ENCODE peak calls at places on chromosomes 3 and 15, in nine cellular contexts. N is PC-9, E is brain microvascular endothelial cell, H is left lung, S is fibroblast of pulmonary artery, K is fibroblast of lung, Q is transverse colon, W is kidney, P is choroid plexus epithelial cell. G is an unnamed sample.

GRCh38 chr3:149384911-149385321 is 7.5 kb upstream of the TM4SF1 start:
- DNase-seq in N (peak), E (peak), H (no peak), S (peak), K (peak), Q (no peak), W (no peak), P (peak), G (peak)

GRCh38 chr3:169562988-169563774 is 100.3 kb downstream of the MECOM start:
- DNase-seq in N (peak), E (no peak), H (no peak), S (no peak), K (no peak), Q (no peak), W (no peak), P (no peak), G (no peak)

GRCh38 chr3:49359623-49360022 is 1.5 kb upstream of the GPX1 start:
- DNase-seq in N (no peak), E (no peak), H (no peak), S (no peak), K (peak), Q (no peak), W (no peak), P (no peak), G (peak)

GRCh38 chr3:72520205-72520604 is 328.0 kb downstream of the SHQ1 start:
- DNase-seq in N (no peak), E (no peak), H (no peak), S (no peak), K (no peak), Q (no peak), W (no peak), P (no peak), G (no peak)

GRCh38 chr3:38038447-38038911 is 529 bp upstream of the DLEC1 start:
- DNase-seq in N (no peak), E (no peak), H (no peak), S (no peak), K (peak), Q (no peak), W (no peak), P (no peak), G (no peak)

GRCh38 chr3:185065059-185065458 is 87.8 kb downstream of the C3orf70 start:
- DNase-seq in N (no peak), E (no peak), H (no peak), S (no peak), K (no peak), Q (no peak), W (no peak), P (no peak), G (no peak)

GRCh38 chr3:123805504-123805903 is 78.6 kb downstream of the MYLK start:
- DNase-seq in N (no peak), E (no peak), H (no peak), S (no peak), K (no peak), Q (peak), W (no peak), P (no peak), G (no peak)

GRCh38 chr15:92143765-92144164 is 249.9 kb upstream of the ST8SIA2 start:
- DNase-seq in N (no peak), E (no peak), H (no peak), S (no peak), K (no peak), Q (no peak), W (no peak), P (no peak), G (no peak)

GRCh38 chr15:69074011-69074842 is 59.7 kb downstream of the NOX5 start:
- DNase-seq in N (peak), E (peak), H (peak), S (peak), K (peak), Q (peak), W (peak), P (peak), G (peak)

GRCh38 chr15:53036641-53037040 is 246.5 kb upstream of the ONECUT1 start:
- DNase-seq in N (no peak), E (no peak), H (no peak), S (no peak), K (no peak), Q (no peak), W (no peak), P (no peak), G (no peak)

GRCh38 chr3:136247436-136247835 is 2.7 kb upstream of the PCCB start:
- DNase-seq in N (no peak), E (no peak), H (no peak), S (no peak), K (no peak), Q (no peak), W (no peak), P (no peak), G (no peak)

GRCh38 chr3:111472556-111472955 is 69.4 kb upstream of the CD96 start:
- DNase-seq in N (peak), E (no peak), H (no peak), S (no peak), K (no peak), Q (no peak), W (no peak), P (no peak), G (no peak)

GRCh38 chr15:83396071-83396470 is 51.1 kb upstream of the SH3GL3 start:
- DNase-seq in N (no peak), E (no peak), H (no peak), S (no peak), K (peak), Q (no peak), W (no peak), P (peak), G (no peak)

GRCh38 chr3:53375019-53375418 is 27.7 kb upstream of the DCP1A start:
- DNase-seq in N (no peak), E (peak), H (peak), S (peak), K (peak), Q (peak), W (peak), P (peak), G (peak)

GRCh38 chr15:100849021-100849831 is 30.4 kb upstream of the ALDH1A3 start:
- DNase-seq in N (peak), E (peak), H (peak), S (peak), K (peak), Q (peak), W (peak), P (peak), G (peak)

GRCh38 chr15:48440084-48440483 is 108.9 kb downstream of the DUT start:
- DNase-seq in N (no peak), E (no peak), H (no peak), S (peak), K (peak), Q (no peak), W (no peak), P (peak), G (peak)

GRCh38 chr15:95016511-95017219 is 785.3 kb downstream of the MCTP2 start:
- DNase-seq in N (no peak), E (no peak), H (no peak), S (no peak), K (peak), Q (no peak), W (no peak), P (peak), G (no peak)

GRCh38 chr3:48474619-48475018 is 28.1 kb downstream of the ATRIP start:
- DNase-seq in N (no peak), E (no peak), H (no peak), S (no peak), K (no peak), Q (no peak), W (peak), P (peak), G (no peak)

GRCh38 chr15:70133781-70134180 is 36.1 kb upstream of the TLE3 start:
- DNase-seq in N (no peak), E (no peak), H (no peak), S (no peak), K (no peak), Q (no peak), W (no peak), P (no peak), G (no peak)

GRCh38 chr3:13420817-13421755 is 964 bp upstream of the NUP210 start:
- DNase-seq in N (peak), E (no peak), H (peak), S (no peak), K (no peak), Q (peak), W (peak), P (no peak), G (no peak)

GRCh38 chr3:181432992-181433391 is 278.7 kb upstream of the SOX2 start:
- DNase-seq in N (no peak), E (no peak), H (no peak), S (no peak), K (no peak), Q (no peak), W (no peak), P (no peak), G (no peak)

GRCh38 chr15:88382482-88382983 is 84.7 kb downstream of the MRPL46 start:
- DNase-seq in N (no peak), E (no peak), H (no peak), S (no peak), K (peak), Q (no peak), W (no peak), P (no peak), G (peak)

GRCh38 chr3:7309707-7310106 is 448.8 kb downstream of the GRM7 start:
- DNase-seq in N (no peak), E (no peak), H (peak), S (peak), K (peak), Q (peak), W (peak), P (peak), G (peak)

GRCh38 chr3:161347726-161348125 is 23.6 kb downstream of the SPTSSB start:
- DNase-seq in N (no peak), E (no peak), H (no peak), S (no peak), K (peak), Q (no peak), W (no peak), P (no peak), G (no peak)

GRCh38 chr3:48015451-48016182 is 599 bp downstream of the MAP4 start:
- DNase-seq in N (no peak), E (no peak), H (no peak), S (peak), K (peak), Q (no peak), W (no peak), P (peak), G (no peak)

GRCh38 chr3:124985358-124985757 is 50.8 kb upstream of the MUC13 start:
- DNase-seq in N (peak), E (peak), H (no peak), S (peak), K (peak), Q (no peak), W (no peak), P (peak), G (peak)

GRCh38 chr3:172666181-172666872 is 44.5 kb downstream of the NCEH1 start:
- DNase-seq in N (peak), E (no peak), H (no peak), S (peak), K (no peak), Q (no peak), W (no peak), P (peak), G (no peak)

GRCh38 chr3:114827495-114827894 is 319.6 kb downstream of the ZBTB20 start:
- DNase-seq in N (no peak), E (peak), H (no peak), S (peak), K (peak), Q (no peak), W (no peak), P (peak), G (peak)

GRCh38 chr15:49085696-49086459 is 39.6 kb upstream of the SECISBP2L start:
- DNase-seq in N (no peak), E (no peak), H (no peak), S (no peak), K (no peak), Q (no peak), W (no peak), P (no peak), G (no peak)

GRCh38 chr3:54349231-54349647 is 226.9 kb downstream of the CACNA2D3 start:
- DNase-seq in N (no peak), E (no peak), H (no peak), S (no peak), K (peak), Q (no peak), W (no peak), P (no peak), G (no peak)

GRCh38 chr3:98777801-98778220 is 14.7 kb downstream of the ST3GAL6 start:
- DNase-seq in N (no peak), E (no peak), H (no peak), S (peak), K (peak), Q (no peak), W (no peak), P (peak), G (peak)

GRCh38 chr3:45756055-45756454 is 40.3 kb downstream of the SLC6A20 start:
- DNase-seq in N (no peak), E (no peak), H (no peak), S (no peak), K (no peak), Q (no peak), W (no peak), P (no peak), G (no peak)

GRCh38 chr3:50274371-50275104 is 4.3 kb upstream of the LSMEM2 start:
- DNase-seq in N (no peak), E (no peak), H (no peak), S (peak), K (peak), Q (peak), W (peak), P (peak), G (peak)

GRCh38 chr3:24290596-24290995 is 204.1 kb downstream of the THRB start:
- DNase-seq in N (no peak), E (no peak), H (no peak), S (no peak), K (no peak), Q (no peak), W (no peak), P (peak), G (no peak)

GRCh38 chr3:173395412-173396181 is 1.9 kb upstream of the NLGN1 start:
- DNase-seq in N (peak), E (peak), H (peak), S (peak), K (peak), Q (peak), W (peak), P (peak), G (peak)

DNA sequence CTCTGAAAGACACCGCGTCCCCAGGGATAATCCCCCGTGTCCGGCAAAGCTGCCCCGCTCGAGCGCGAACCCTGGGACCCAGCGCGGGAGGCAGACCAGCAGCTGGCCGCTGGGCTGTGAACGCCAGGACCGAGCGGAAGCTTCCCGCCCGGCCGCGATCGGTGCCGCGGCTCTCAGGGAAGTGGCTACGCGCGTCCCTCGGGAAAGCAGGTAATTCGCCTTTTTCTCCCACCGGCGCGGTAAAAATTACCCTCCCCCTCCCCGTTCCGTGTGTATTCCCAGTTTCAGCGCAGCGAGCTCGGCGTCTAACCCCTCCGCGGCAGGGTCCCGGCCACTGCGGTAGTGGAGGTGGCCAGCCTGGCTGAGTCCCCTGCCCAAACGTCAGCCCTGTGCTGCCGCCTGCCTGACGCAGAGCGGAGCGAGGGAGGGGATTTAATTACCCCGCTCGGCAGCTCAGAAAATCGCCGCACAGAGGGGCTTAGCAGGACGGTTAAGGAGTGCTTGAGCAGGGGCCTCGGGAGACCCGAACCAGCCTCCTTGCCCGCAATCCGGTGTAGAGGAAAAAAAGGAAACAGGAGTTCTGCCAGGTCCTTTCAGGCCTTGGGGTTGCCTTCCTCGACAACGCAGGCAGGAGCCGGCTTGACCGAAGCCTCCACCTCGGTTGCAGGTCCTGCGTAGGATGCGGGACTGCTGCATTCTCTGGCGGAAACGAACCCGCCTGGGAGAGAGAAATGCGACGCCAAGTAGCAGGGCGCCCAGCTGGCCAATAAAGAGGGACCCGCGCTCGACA is 2.9 kb downstream of the GATA2 start:
- DNase-seq in N (peak), E (no peak), H (no peak), S (peak), K (peak), Q (no peak), W (peak), P (peak), G (no peak)
- TF ChIP-seq CTCF in N (peak), E (no peak), H (no peak), S (peak), K (no peak), Q (no peak), W (no peak), P (no peak), G (no peak)

GRCh38 chr3:15974647-15975046 is 176.9 kb upstream of the ANKRD28 start:
- DNase-seq in N (no peak), E (no peak), H (no peak), S (no peak), K (no peak), Q (no peak), W (no peak), P (no peak), G (no peak)
- TF ChIP-seq CTCF in N (peak), E (peak), H (no peak), S (peak), K (no peak), Q (no peak), W (no peak), P (peak), G (peak)

GRCh38 chr15:65028921-65029735 is at the start of gene MTFMT:
- DNase-seq in N (peak), E (peak), H (peak), S (peak), K (peak), Q (peak), W (peak), P (peak), G (peak)
- TF ChIP-seq CTCF in N (no peak), E (no peak), H (no peak), S (no peak), K (no peak), Q (no peak), W (no peak), P (peak), G (no peak)

GRCh38 chr3:9480265-9480664 is 73.4 kb downstream of the LHFPL4 start:
- DNase-seq in N (no peak), E (no peak), H (no peak), S (no peak), K (no peak), Q (no peak), W (no peak), P (no peak), G (no peak)

GRCh38 chr3:9485248-9485647 is 68.4 kb downstream of the LHFPL4 start:
- DNase-seq in N (no peak), E (no peak), H (no peak), S (no peak), K (no peak), Q (no peak), W (no peak), P (no peak), G (no peak)
- TF ChIP-seq CTCF in N (no peak), E (no peak), H (no peak), S (no peak), K (no peak), Q (no peak), W (no peak), P (no peak), G (no peak)

GRCh38 chr15:80578871-80579270 is 116.2 kb upstream of the ABHD17C start:
- DNase-seq in N (no peak), E (no peak), H (no peak), S (no peak), K (no peak), Q (no peak), W (peak), P (no peak), G (no peak)
- TF ChIP-seq CTCF in N (no peak), E (no peak), H (no peak), S (no peak), K (no peak), Q (no peak), W (no peak), P (no peak), G (no peak)

GRCh38 chr3:94862703-94863102 is 799.8 kb downstream of the NSUN3 start:
- DNase-seq in N (no peak), E (peak), H (no peak), S (peak), K (peak), Q (no peak), W (no peak), P (peak), G (peak)
- TF ChIP-seq CTCF in N (peak), E (peak), H (no peak), S (peak), K (peak), Q (peak), W (no peak), P (peak), G (peak)

DNA sequence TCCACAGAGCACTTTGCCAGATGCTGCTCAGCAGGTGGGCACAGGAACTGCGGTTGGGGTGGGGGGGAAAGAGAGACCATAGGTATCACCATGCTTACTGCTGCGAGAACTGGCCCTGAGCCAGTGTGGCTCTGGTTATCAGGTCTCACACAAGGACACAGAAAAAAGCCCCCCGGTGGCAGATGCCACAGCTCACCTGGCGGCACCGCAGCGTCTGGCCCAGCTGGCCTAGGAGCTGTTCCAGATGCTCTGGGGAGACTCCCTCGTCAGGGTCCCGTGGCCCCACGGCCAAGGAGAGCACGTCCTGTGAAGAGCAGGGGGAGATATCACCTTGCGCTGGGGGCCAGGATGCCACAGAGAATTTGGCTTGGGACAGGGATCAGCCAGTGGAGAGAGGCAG is 10.8 kb downstream of the CDAN1 start:
- DNase-seq in N (no peak), E (no peak), H (no peak), S (no peak), K (no peak), Q (no peak), W (no peak), P (no peak), G (no peak)
- TF ChIP-seq CTCF in N (no peak), E (no peak), H (no peak), S (no peak), K (no peak), Q (no peak), W (no peak), P (no peak), G (no peak)

GRCh38 chr15:34813446-34814190 is 18.3 kb upstream of the ACTC1 start:
- DNase-seq in N (no peak), E (no peak), H (no peak), S (no peak), K (no peak), Q (no peak), W (no peak), P (no peak), G (no peak)

GRCh38 chr15:34812369-34812768 is 17.0 kb upstream of the ACTC1 start:
- DNase-seq in N (no peak), E (peak), H (no peak), S (peak), K (peak), Q (no peak), W (no peak), P (peak), G (peak)

GRCh38 chr15:34809186-34809585 is 13.8 kb upstream of the ACTC1 start:
- DNase-seq in N (no peak), E (no peak), H (no peak), S (no peak), K (no peak), Q (no peak), W (no peak), P (no peak), G (no peak)

GRCh38 chr15:34808016-34808415 is 12.7 kb upstream of the ACTC1 start:
- DNase-seq in N (no peak), E (peak), H (no peak), S (peak), K (peak), Q (no peak), W (no peak), P (peak), G (peak)

DNA sequence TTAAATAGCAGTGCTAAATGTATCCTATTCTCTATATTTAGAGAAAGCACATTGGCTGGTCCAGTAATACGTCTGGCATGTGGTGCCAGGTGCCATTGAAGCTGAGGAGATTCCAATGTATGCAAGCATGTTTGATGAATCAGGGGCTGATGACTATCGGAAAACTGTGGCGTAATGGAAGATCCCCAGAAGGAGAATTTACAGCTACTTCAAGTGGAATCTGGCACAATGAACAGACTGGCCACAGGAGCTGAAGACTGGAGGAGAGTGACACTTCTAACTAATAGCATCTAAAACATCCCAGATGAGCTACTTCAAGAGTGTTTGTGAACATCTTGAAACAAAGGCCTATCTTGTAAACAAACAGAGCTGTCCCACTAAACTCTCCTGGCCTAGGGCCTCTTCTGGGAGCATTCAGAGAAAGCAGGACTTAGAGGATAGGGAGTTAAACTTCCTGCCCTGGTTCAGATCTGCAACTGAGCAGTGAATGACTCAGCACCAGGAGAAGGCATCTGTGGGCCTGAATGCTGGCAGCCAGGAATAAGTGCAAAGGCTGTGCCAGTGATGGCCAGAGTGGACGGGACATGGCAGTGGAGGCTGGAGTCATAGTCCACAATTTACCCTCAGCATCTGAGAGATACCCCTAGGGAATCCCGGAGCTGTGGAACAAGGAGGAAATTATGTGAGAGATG is 15.3 kb upstream of the ACTC1 start:
- DNase-seq in N (peak), E (peak), H (no peak), S (peak), K (peak), Q (no peak), W (no peak), P (peak), G (peak)
- TF ChIP-seq CTCF in N (no peak), E (no peak), H (no peak), S (no peak), K (no peak), Q (no peak), W (no peak), P (no peak), G (no peak)